ENCODE peak calls at places on chromosomes 1 and 21, in six cellular contexts. P, F, S, O, V and L are unnamed samples.
A peak's percentile ranks its signal among the peaks of the same experiment; 100 is the strongest.

GRCh38 chr1:214548988-214549387 is 2.4 kb downstream of the PTPN14 start:
- DNase-seq in F (peak; percentile 63), P (no peak), O (no peak), V (peak; percentile 50), S (no peak), L (no peak)

GRCh38 chr1:94038511-94038910 is 82.4 kb downstream of the ABCA4 start:
- DNase-seq in V (no peak), S (no peak), F (peak; percentile 47), P (no peak), O (peak; percentile 38), L (no peak)

GRCh38 chr1:2796890-2797740 is 4.4 kb downstream of the TTC34 start:
- DNase-seq in V (no peak), F (no peak), O (no peak), P (no peak), S (no peak), L (no peak)

GRCh38 chr1:174890024-174890423 is 109.7 kb upstream of the CACYBP start:
- DNase-seq in S (no peak), F (no peak), O (no peak), P (no peak), V (no peak), L (no peak)

GRCh38 chr1:218481116-218481775 is 136.1 kb downstream of the TGFB2 start:
- DNase-seq in O (no peak), V (peak; percentile 52), S (no peak), F (peak; percentile 91), P (no peak), L (no peak)

GRCh38 chr1:202058001-202058908 is 47.9 kb downstream of the ELF3 start:
- DNase-seq in O (no peak), S (no peak), V (peak; percentile 88), F (no peak), P (no peak), L (no peak)

GRCh38 chr1:212506666-212507065 is 73.9 kb downstream of the NENF start:
- DNase-seq in P (no peak), S (no peak), V (no peak), F (no peak), O (no peak), L (no peak)

GRCh38 chr1:5945445-5945844 is 46.8 kb downstream of the NPHP4 start:
- DNase-seq in F (no peak), P (no peak), V (no peak), S (no peak), O (no peak), L (no peak)

GRCh38 chr1:9128161-9128519 is 762 bp downstream of the GPR157 start:
- DNase-seq in O (no peak), S (no peak), V (peak; percentile 34), F (no peak), P (no peak), L (no peak)

GRCh38 chr1:61950418-61950817 is 208.1 kb downstream of the PATJ start:
- DNase-seq in S (no peak), V (no peak), F (no peak), O (no peak), P (no peak), L (no peak)

GRCh38 chr1:46180082-46180616 is 3.9 kb upstream of the P3R3URF start:
- DNase-seq in S (no peak), O (peak; percentile 35), F (no peak), P (no peak), V (peak; percentile 85), L (no peak)

GRCh38 chr1:224703702-224704408 is 87.7 kb downstream of the CNIH3 start:
- DNase-seq in P (no peak), S (no peak), V (no peak), O (no peak), F (no peak), L (no peak)

GRCh38 chr1:64696879-64697278 is 48.0 kb upstream of the RAVER2 start:
- DNase-seq in V (no peak), F (no peak), P (no peak), O (no peak), S (no peak), L (no peak)

GRCh38 chr1:30029677-30030076 is 693.7 kb downstream of the MATN1 start:
- DNase-seq in F (no peak), S (no peak), O (no peak), P (no peak), V (no peak), L (no peak)

GRCh38 chr1:111139234-111139955 is 498 bp downstream of the DRAM2 start:
- DNase-seq in S (no peak), P (peak; percentile 37), F (peak; percentile 44), O (peak; percentile 65), V (peak; percentile 66), L (peak; percentile 9)

GRCh38 chr1:203504400-203505250 is 10.7 kb downstream of the OPTC start:
- DNase-seq in S (peak; percentile 59), V (peak; percentile 68), O (peak; percentile 85), F (peak; percentile 70), P (peak; percentile 82), L (peak; percentile 75)

GRCh38 chr1:190168893-190169292 is 308.8 kb downstream of the BRINP3 start:
- DNase-seq in P (no peak), V (no peak), S (no peak), O (no peak), F (no peak), L (no peak)

GRCh38 chr1:10679521-10680220 is 116.8 kb downstream of the CASZ1 start:
- DNase-seq in F (peak; percentile 46), P (no peak), V (peak; percentile 67), O (peak; percentile 76), S (peak; percentile 16), L (no peak)

DNA sequence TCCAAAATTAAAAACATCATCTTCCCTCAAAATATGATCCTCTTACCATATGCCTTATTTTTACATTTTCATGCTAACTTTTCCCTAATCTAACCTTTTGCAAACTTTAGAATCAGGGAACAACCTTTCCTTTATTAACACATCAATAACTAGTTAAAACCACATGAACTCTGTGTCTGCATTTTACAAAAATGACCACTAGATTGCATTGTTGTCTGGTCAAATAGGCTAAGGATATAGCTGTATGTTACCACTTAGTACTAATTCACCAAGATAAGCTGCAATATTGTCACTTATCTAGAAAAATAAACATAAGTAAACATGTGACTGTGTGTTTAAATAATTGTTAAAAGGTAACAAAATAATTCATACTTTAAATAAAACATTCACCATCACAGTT is 82.3 kb downstream of the DENND1B start:
- DNase-seq in V (peak; percentile 11), S (no peak), F (peak; percentile 47), P (peak; percentile 8), O (no peak), L (no peak)
- TF ChIP-seq CTCF in V (peak; percentile 55), S (peak; percentile 9), F (peak; percentile 50), P (peak; percentile 55), O (no peak), L (peak; percentile 6)

GRCh38 chr1:43908858-43909257 is 24.7 kb upstream of the ARTN start:
- DNase-seq in O (no peak), S (no peak), F (no peak), P (no peak), V (no peak), L (no peak)
- TF ChIP-seq CTCF in O (no peak), S (no peak), F (peak; percentile 8), P (no peak), V (peak; percentile 59), L (no peak)

GRCh38 chr1:28364888-28365287 is 4.7 kb upstream of the PHACTR4 start:
- DNase-seq in P (no peak), F (no peak), O (no peak), V (no peak), S (no peak), L (no peak)

GRCh38 chr1:28358701-28359100 is 10.8 kb upstream of the PHACTR4 start:
- DNase-seq in O (no peak), S (no peak), F (no peak), P (no peak), V (no peak), L (no peak)

GRCh38 chr1:28354121-28354520 is 15.4 kb upstream of the PHACTR4 start:
- DNase-seq in P (no peak), F (peak; percentile 79), S (no peak), V (peak; percentile 71), O (no peak), L (no peak)

GRCh38 chr1:28359592-28360239 is 9.8 kb upstream of the PHACTR4 start:
- DNase-seq in S (no peak), O (peak; percentile 50), F (peak; percentile 58), P (peak; percentile 69), V (peak; percentile 40), L (peak; percentile 40)
- TF ChIP-seq CTCF in S (peak; percentile 68), O (peak; percentile 76), F (peak; percentile 76), P (peak; percentile 57), V (peak; percentile 65), L (peak; percentile 84)

GRCh38 chr21:44298301-44298700 is 1.6 kb upstream of the PFKL start:
- DNase-seq in F (peak; percentile 28), V (peak; percentile 19), O (no peak), P (no peak), S (no peak), L (no peak)
- TF ChIP-seq CTCF in F (peak; percentile 37), V (peak; percentile 39), O (no peak), P (peak; percentile 27), S (peak; percentile 3), L (no peak)

DNA sequence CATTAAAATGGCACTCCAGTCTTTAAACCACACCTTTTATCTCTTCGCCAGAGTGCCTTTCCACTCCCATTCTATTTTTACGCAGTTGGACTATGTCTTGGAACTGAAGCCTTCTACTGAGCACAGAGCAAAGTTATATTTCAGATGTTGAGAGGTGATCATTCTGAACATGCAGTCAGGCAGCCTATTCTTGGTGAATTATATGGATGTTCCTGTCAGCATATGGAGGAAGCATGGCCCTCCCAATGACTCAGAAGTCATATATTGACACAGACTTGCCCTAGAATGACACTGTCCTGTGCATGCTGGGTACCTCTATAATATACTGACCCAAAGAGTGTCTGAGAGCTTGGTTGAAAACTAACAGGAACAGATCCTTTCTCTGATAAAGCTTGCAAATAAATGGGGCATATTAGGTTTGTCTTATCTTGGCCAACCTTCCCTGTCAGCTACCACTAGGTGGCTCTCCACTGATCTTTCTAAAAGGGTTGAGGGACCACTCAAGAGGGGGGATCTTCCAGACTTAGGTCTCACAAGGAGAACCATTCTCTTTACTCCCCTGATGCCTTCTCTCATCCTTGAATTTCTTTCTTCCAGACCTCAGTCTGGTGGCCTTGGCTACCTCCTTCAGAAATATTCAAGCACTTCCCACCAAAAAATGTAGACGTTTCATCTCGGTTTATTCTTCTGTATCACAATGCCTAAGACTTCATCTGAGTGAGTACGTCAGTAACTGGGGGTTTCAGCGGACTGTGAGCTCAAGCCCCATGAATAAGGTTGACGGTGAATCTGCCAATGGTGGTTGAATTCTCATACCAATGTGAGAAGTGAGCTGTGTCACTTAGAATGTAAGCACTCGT is 11.8 kb upstream of the ALG14 start:
- DNase-seq in O (peak; percentile 27), F (peak; percentile 17), S (peak; percentile 25), V (no peak), P (peak; percentile 59), L (no peak)
- TF ChIP-seq CTCF in O (peak; percentile 62), F (peak; percentile 56), S (peak; percentile 69), V (peak; percentile 80), P (peak; percentile 76), L (peak; percentile 46)

GRCh38 chr1:7640350-7640749 is 130.7 kb upstream of the VAMP3 start:
- DNase-seq in S (no peak), V (no peak), F (no peak), P (no peak), O (no peak), L (no peak)
- TF ChIP-seq CTCF in S (no peak), V (no peak), F (no peak), P (no peak), O (no peak), L (no peak)